ENCODE peak calls at places on chromosomes 6 and 20, in seven cellular contexts. One of them, this sample, is unnamed.

GRCh38 chr6:148044261-148044731 is 298.3 kb upstream of the SASH1 start:
- DNase-seq in H1: no peak
- DNase-seq in mesendoderm: no peak
- DNase-seq in mesenchymal stem cell: no peak
- DNase-seq in trophoblast cell: no peak
- DNase-seq in neuronal stem cell: no peak
- DNase-seq in IMR-90: peak
- DNase-seq in this sample: no peak

GRCh38 chr20:36311141-36311853 is 5.2 kb downstream of the DLGAP4 start:
- DNase-seq in neuronal stem cell: no peak
- DNase-seq in mesendoderm: no peak
- DNase-seq in trophoblast cell: no peak
- DNase-seq in H1: no peak
- DNase-seq in IMR-90: no peak
- DNase-seq in mesenchymal stem cell: no peak
- DNase-seq in this sample: no peak

GRCh38 chr6:41731561-41732086 is 3.8 kb downstream of the TFEB start:
- DNase-seq in mesenchymal stem cell: no peak
- DNase-seq in neuronal stem cell: no peak
- DNase-seq in H1: no peak
- DNase-seq in IMR-90: no peak
- DNase-seq in trophoblast cell: no peak
- DNase-seq in mesendoderm: no peak
- DNase-seq in this sample: no peak

GRCh38 chr20:47204008-47204745 is 152.3 kb downstream of the ZMYND8 start:
- DNase-seq in neuronal stem cell: no peak
- DNase-seq in mesendoderm: peak
- DNase-seq in IMR-90: peak
- DNase-seq in mesenchymal stem cell: peak
- DNase-seq in H1: no peak
- DNase-seq in trophoblast cell: peak
- DNase-seq in this sample: no peak

GRCh38 chr6:32192608-32193039 is at the start of gene GPSM3:
- DNase-seq in IMR-90: peak
- DNase-seq in H1: no peak
- DNase-seq in trophoblast cell: no peak
- DNase-seq in mesenchymal stem cell: peak
- DNase-seq in neuronal stem cell: no peak
- DNase-seq in mesendoderm: peak
- DNase-seq in this sample: peak

GRCh38 chr6:654136-654535 is 2.8 kb downstream of the HUS1B start:
- DNase-seq in mesendoderm: no peak
- DNase-seq in trophoblast cell: no peak
- DNase-seq in mesenchymal stem cell: no peak
- DNase-seq in IMR-90: no peak
- DNase-seq in neuronal stem cell: no peak
- DNase-seq in H1: no peak
- DNase-seq in this sample: no peak

GRCh38 chr6:2158596-2159271 is 86.7 kb downstream of the GMDS start:
- DNase-seq in H1: peak
- DNase-seq in trophoblast cell: peak
- DNase-seq in mesendoderm: peak
- DNase-seq in mesenchymal stem cell: peak
- DNase-seq in IMR-90: peak
- DNase-seq in neuronal stem cell: peak
- DNase-seq in this sample: peak

GRCh38 chr6:29603456-29603855 is 18.5 kb downstream of the OR2H2 start:
- DNase-seq in neuronal stem cell: no peak
- DNase-seq in H1: no peak
- DNase-seq in trophoblast cell: no peak
- DNase-seq in mesenchymal stem cell: no peak
- DNase-seq in IMR-90: no peak
- DNase-seq in mesendoderm: no peak
- DNase-seq in this sample: no peak

GRCh38 chr20:49979030-49979832 is 3.5 kb upstream of the SNAI1 start:
- DNase-seq in mesendoderm: peak
- DNase-seq in IMR-90: no peak
- DNase-seq in trophoblast cell: no peak
- DNase-seq in mesenchymal stem cell: peak
- DNase-seq in neuronal stem cell: peak
- DNase-seq in H1: peak
- DNase-seq in this sample: peak

GRCh38 chr6:79425589-79426311 is 111.5 kb downstream of the LCA5 start:
- DNase-seq in mesenchymal stem cell: no peak
- DNase-seq in mesendoderm: no peak
- DNase-seq in neuronal stem cell: no peak
- DNase-seq in H1: no peak
- DNase-seq in IMR-90: no peak
- DNase-seq in trophoblast cell: no peak
- DNase-seq in this sample: no peak

GRCh38 chr6:33427585-33428218 is 7.8 kb downstream of the SYNGAP1 start:
- DNase-seq in neuronal stem cell: no peak
- DNase-seq in mesendoderm: peak
- DNase-seq in H1: peak
- DNase-seq in IMR-90: no peak
- DNase-seq in trophoblast cell: no peak
- DNase-seq in mesenchymal stem cell: peak
- DNase-seq in this sample: peak

GRCh38 chr6:159720708-159721107 is 6.6 kb upstream of the WTAP start:
- DNase-seq in H1: no peak
- DNase-seq in mesenchymal stem cell: peak
- DNase-seq in IMR-90: no peak
- DNase-seq in trophoblast cell: peak
- DNase-seq in neuronal stem cell: peak
- DNase-seq in mesendoderm: peak
- DNase-seq in this sample: no peak

GRCh38 chr6:115545410-115545986 is 515.2 kb downstream of the FRK start:
- DNase-seq in mesenchymal stem cell: no peak
- DNase-seq in H1: peak
- DNase-seq in trophoblast cell: no peak
- DNase-seq in neuronal stem cell: peak
- DNase-seq in IMR-90: no peak
- DNase-seq in mesendoderm: peak
- DNase-seq in this sample: peak

GRCh38 chr20:58179432-58180099 is 48.9 kb downstream of the ANKRD60 start:
- DNase-seq in neuronal stem cell: peak
- DNase-seq in mesenchymal stem cell: peak
- DNase-seq in H1: peak
- DNase-seq in mesendoderm: peak
- DNase-seq in trophoblast cell: peak
- DNase-seq in IMR-90: no peak
- DNase-seq in this sample: peak

GRCh38 chr6:110334425-110335158 is 23.6 kb downstream of the METTL24 start:
- DNase-seq in H1: no peak
- DNase-seq in mesenchymal stem cell: no peak
- DNase-seq in neuronal stem cell: no peak
- DNase-seq in mesendoderm: no peak
- DNase-seq in trophoblast cell: no peak
- DNase-seq in IMR-90: no peak
- DNase-seq in this sample: no peak

GRCh38 chr6:157688960-157689599 is 134.0 kb upstream of the SNX9 start:
- DNase-seq in H1: peak
- DNase-seq in trophoblast cell: peak
- DNase-seq in IMR-90: peak
- DNase-seq in neuronal stem cell: no peak
- DNase-seq in mesenchymal stem cell: no peak
- DNase-seq in mesendoderm: peak
- DNase-seq in this sample: peak

GRCh38 chr6:119426619-119427018 is 77.1 kb upstream of the MAN1A1 start:
- DNase-seq in IMR-90: no peak
- DNase-seq in mesenchymal stem cell: no peak
- DNase-seq in trophoblast cell: peak
- DNase-seq in neuronal stem cell: no peak
- DNase-seq in mesendoderm: no peak
- DNase-seq in H1: no peak
- DNase-seq in this sample: no peak

GRCh38 chr6:138800377-138801150 is 4.7 kb downstream of the ECT2L start:
- DNase-seq in IMR-90: no peak
- DNase-seq in mesendoderm: peak
- DNase-seq in H1: no peak
- DNase-seq in trophoblast cell: no peak
- DNase-seq in mesenchymal stem cell: no peak
- DNase-seq in neuronal stem cell: no peak
- DNase-seq in this sample: peak

GRCh38 chr6:147382945-147383554 is 125.4 kb upstream of the SAMD5 start:
- DNase-seq in IMR-90: peak
- DNase-seq in H1: no peak
- DNase-seq in trophoblast cell: no peak
- DNase-seq in mesenchymal stem cell: peak
- DNase-seq in mesendoderm: peak
- DNase-seq in neuronal stem cell: peak
- DNase-seq in this sample: no peak

GRCh38 chr6:78629836-78630235 is 237.5 kb upstream of the IRAK1BP1 start:
- DNase-seq in H1: no peak
- DNase-seq in mesenchymal stem cell: no peak
- DNase-seq in mesendoderm: no peak
- DNase-seq in neuronal stem cell: no peak
- DNase-seq in IMR-90: no peak
- DNase-seq in trophoblast cell: no peak
- DNase-seq in this sample: no peak

GRCh38 chr6:3905853-3906190 is 56.6 kb downstream of the FAM50B start:
- DNase-seq in mesendoderm: peak
- DNase-seq in mesenchymal stem cell: peak
- DNase-seq in trophoblast cell: no peak
- DNase-seq in neuronal stem cell: no peak
- DNase-seq in IMR-90: no peak
- DNase-seq in H1: no peak
- DNase-seq in this sample: peak

GRCh38 chr6:55033021-55033546 is 141.2 kb upstream of the HCRTR2 start:
- DNase-seq in IMR-90: peak
- DNase-seq in neuronal stem cell: no peak
- DNase-seq in trophoblast cell: no peak
- DNase-seq in mesenchymal stem cell: peak
- DNase-seq in H1: no peak
- DNase-seq in mesendoderm: no peak
- DNase-seq in this sample: no peak

GRCh38 chr20:57881466-57882405 is 171.9 kb upstream of the PMEPA1 start:
- DNase-seq in mesenchymal stem cell: no peak
- DNase-seq in H1: no peak
- DNase-seq in neuronal stem cell: no peak
- DNase-seq in trophoblast cell: no peak
- DNase-seq in IMR-90: no peak
- DNase-seq in mesendoderm: no peak
- DNase-seq in this sample: no peak

GRCh38 chr20:63750807-63751470 is 11.4 kb downstream of the SLC2A4RG start:
- DNase-seq in mesendoderm: no peak
- DNase-seq in neuronal stem cell: no peak
- DNase-seq in trophoblast cell: no peak
- DNase-seq in IMR-90: no peak
- DNase-seq in mesenchymal stem cell: no peak
- DNase-seq in H1: no peak
- DNase-seq in this sample: peak

GRCh38 chr6:113859349-113860164 is 2.4 kb downstream of the MARCKS start:
- DNase-seq in mesenchymal stem cell: no peak
- DNase-seq in neuronal stem cell: no peak
- DNase-seq in trophoblast cell: peak
- DNase-seq in mesendoderm: peak
- DNase-seq in IMR-90: peak
- DNase-seq in H1: no peak
- DNase-seq in this sample: peak

GRCh38 chr20:61691978-61692377 is 373.7 kb downstream of the TAF4 start:
- DNase-seq in mesenchymal stem cell: no peak
- DNase-seq in H1: no peak
- DNase-seq in IMR-90: no peak
- DNase-seq in neuronal stem cell: no peak
- DNase-seq in trophoblast cell: no peak
- DNase-seq in mesendoderm: no peak
- DNase-seq in this sample: no peak

GRCh38 chr6:45310118-45310788 is 17.9 kb upstream of the RUNX2 start:
- DNase-seq in mesenchymal stem cell: no peak
- DNase-seq in neuronal stem cell: no peak
- DNase-seq in trophoblast cell: no peak
- DNase-seq in mesendoderm: peak
- DNase-seq in H1: no peak
- DNase-seq in IMR-90: no peak
- DNase-seq in this sample: peak

GRCh38 chr20:10557685-10558084 is 116.1 kb downstream of the JAG1 start:
- DNase-seq in mesendoderm: no peak
- DNase-seq in H1: no peak
- DNase-seq in IMR-90: no peak
- DNase-seq in mesenchymal stem cell: no peak
- DNase-seq in neuronal stem cell: no peak
- DNase-seq in trophoblast cell: no peak
- DNase-seq in this sample: peak

GRCh38 chr6:31888281-31889258 is 8.9 kb downstream of the EHMT2 start:
- DNase-seq in trophoblast cell: no peak
- DNase-seq in IMR-90: no peak
- DNase-seq in H1: peak
- DNase-seq in mesendoderm: no peak
- DNase-seq in neuronal stem cell: no peak
- DNase-seq in mesenchymal stem cell: no peak
- DNase-seq in this sample: peak

GRCh38 chr6:131894735-131895424 is 56.3 kb downstream of the CCN2 start:
- DNase-seq in mesendoderm: no peak
- DNase-seq in neuronal stem cell: no peak
- DNase-seq in mesenchymal stem cell: no peak
- DNase-seq in H1: no peak
- DNase-seq in trophoblast cell: no peak
- DNase-seq in IMR-90: no peak
- DNase-seq in this sample: no peak

GRCh38 chr6:38107073-38107472 is 287.5 kb downstream of the ZFAND3 start:
- DNase-seq in mesenchymal stem cell: no peak
- DNase-seq in H1: no peak
- DNase-seq in IMR-90: no peak
- DNase-seq in mesendoderm: no peak
- DNase-seq in neuronal stem cell: no peak
- DNase-seq in trophoblast cell: no peak
- DNase-seq in this sample: no peak
- H3K18ac ChIP-seq in mesenchymal stem cell: no peak
- H3K18ac ChIP-seq in H1: no peak
- H3K18ac ChIP-seq in IMR-90: no peak
- H3K18ac ChIP-seq in mesendoderm: no peak
- H3K18ac ChIP-seq in neuronal stem cell: no peak
- H3K18ac ChIP-seq in trophoblast cell: no peak
- H3K18ac ChIP-seq in this sample: no peak

GRCh38 chr20:40463171-40463570 is 225.9 kb downstream of the MAFB start:
- DNase-seq in H1: no peak
- DNase-seq in neuronal stem cell: no peak
- DNase-seq in trophoblast cell: no peak
- DNase-seq in IMR-90: no peak
- DNase-seq in mesendoderm: no peak
- DNase-seq in mesenchymal stem cell: no peak
- DNase-seq in this sample: no peak
- H2BK120ac ChIP-seq in H1: no peak
- H2BK120ac ChIP-seq in neuronal stem cell: no peak
- H2BK120ac ChIP-seq in trophoblast cell: peak
- H2BK120ac ChIP-seq in IMR-90: no peak
- H2BK120ac ChIP-seq in mesendoderm: peak
- H2BK120ac ChIP-seq in mesenchymal stem cell: no peak
- H2BK120ac ChIP-seq in this sample: no peak

GRCh38 chr6:106609699-106610098 is 19.6 kb downstream of the RTN4IP1 start:
- DNase-seq in trophoblast cell: no peak
- DNase-seq in H1: no peak
- DNase-seq in IMR-90: no peak
- DNase-seq in mesendoderm: peak
- DNase-seq in mesenchymal stem cell: no peak
- DNase-seq in neuronal stem cell: no peak
- DNase-seq in this sample: peak
- H3K18ac ChIP-seq in trophoblast cell: no peak
- H3K18ac ChIP-seq in H1: no peak
- H3K18ac ChIP-seq in IMR-90: no peak
- H3K18ac ChIP-seq in mesendoderm: no peak
- H3K18ac ChIP-seq in mesenchymal stem cell: no peak
- H3K18ac ChIP-seq in neuronal stem cell: no peak
- H3K18ac ChIP-seq in this sample: no peak

GRCh38 chr20:4781637-4782349 is 60.1 kb downstream of the PRND start:
- DNase-seq in neuronal stem cell: no peak
- DNase-seq in H1: no peak
- DNase-seq in mesenchymal stem cell: no peak
- DNase-seq in trophoblast cell: no peak
- DNase-seq in IMR-90: no peak
- DNase-seq in mesendoderm: no peak
- DNase-seq in this sample: no peak
- H2BK120ac ChIP-seq in neuronal stem cell: no peak
- H2BK120ac ChIP-seq in H1: no peak
- H2BK120ac ChIP-seq in mesenchymal stem cell: no peak
- H2BK120ac ChIP-seq in trophoblast cell: no peak
- H2BK120ac ChIP-seq in IMR-90: no peak
- H2BK120ac ChIP-seq in mesendoderm: no peak
- H2BK120ac ChIP-seq in this sample: no peak